ENCODE peak calls at places on chromosomes 12 and 14, in four cellular contexts. One of them, this sample, is unnamed. For H3F3A, the result is how much of the 10 kb centered on the place peaks cover.

GRCh38 chr12:57771271-57771872 is 533 bp downstream of the METTL1 start:
- DNase-seq in neural progenitor cell: peak
- DNase-seq in PC-9: peak
- DNase-seq in GM23248: peak
- DNase-seq in this sample: peak

GRCh38 chr12:132560831-132561783 is 49.3 kb downstream of the LRCOL1 start:
- DNase-seq in neural progenitor cell: peak
- DNase-seq in PC-9: peak
- DNase-seq in GM23248: peak
- DNase-seq in this sample: peak

GRCh38 chr12:105053116-105053572 is 31.1 kb downstream of the ALDH1L2 start:
- DNase-seq in neural progenitor cell: peak
- DNase-seq in PC-9: peak
- DNase-seq in GM23248: peak
- DNase-seq in this sample: peak

GRCh38 chr12:12441891-12442461 is 85.1 kb downstream of the BORCS5 start:
- DNase-seq in neural progenitor cell: no peak
- DNase-seq in PC-9: no peak
- DNase-seq in GM23248: no peak
- DNase-seq in this sample: no peak

GRCh38 chr14:34971801-34972200 is 11.0 kb upstream of the SRP54 start:
- DNase-seq in neural progenitor cell: no peak
- DNase-seq in PC-9: no peak
- DNase-seq in GM23248: no peak
- DNase-seq in this sample: no peak

GRCh38 chr12:49803693-49804450 is 24.3 kb downstream of the NCKAP5L start:
- DNase-seq in neural progenitor cell: no peak
- DNase-seq in PC-9: no peak
- DNase-seq in GM23248: no peak
- DNase-seq in this sample: no peak

GRCh38 chr12:129551441-129551840 is 352.4 kb downstream of the TMEM132D start:
- DNase-seq in neural progenitor cell: no peak
- DNase-seq in PC-9: no peak
- DNase-seq in GM23248: no peak
- DNase-seq in this sample: no peak

GRCh38 chr12:114499338-114499737 is 93.4 kb upstream of the TBX5 start:
- DNase-seq in neural progenitor cell: no peak
- DNase-seq in PC-9: no peak
- DNase-seq in GM23248: peak
- DNase-seq in this sample: no peak

GRCh38 chr14:98682031-98682430 is 590.0 kb downstream of the BCL11B start:
- DNase-seq in neural progenitor cell: no peak
- DNase-seq in PC-9: no peak
- DNase-seq in GM23248: no peak
- DNase-seq in this sample: no peak

GRCh38 chr12:122835693-122836026 is 403 bp downstream of the HIP1R start:
- DNase-seq in neural progenitor cell: no peak
- DNase-seq in PC-9: no peak
- DNase-seq in GM23248: no peak
- DNase-seq in this sample: peak

DNA sequence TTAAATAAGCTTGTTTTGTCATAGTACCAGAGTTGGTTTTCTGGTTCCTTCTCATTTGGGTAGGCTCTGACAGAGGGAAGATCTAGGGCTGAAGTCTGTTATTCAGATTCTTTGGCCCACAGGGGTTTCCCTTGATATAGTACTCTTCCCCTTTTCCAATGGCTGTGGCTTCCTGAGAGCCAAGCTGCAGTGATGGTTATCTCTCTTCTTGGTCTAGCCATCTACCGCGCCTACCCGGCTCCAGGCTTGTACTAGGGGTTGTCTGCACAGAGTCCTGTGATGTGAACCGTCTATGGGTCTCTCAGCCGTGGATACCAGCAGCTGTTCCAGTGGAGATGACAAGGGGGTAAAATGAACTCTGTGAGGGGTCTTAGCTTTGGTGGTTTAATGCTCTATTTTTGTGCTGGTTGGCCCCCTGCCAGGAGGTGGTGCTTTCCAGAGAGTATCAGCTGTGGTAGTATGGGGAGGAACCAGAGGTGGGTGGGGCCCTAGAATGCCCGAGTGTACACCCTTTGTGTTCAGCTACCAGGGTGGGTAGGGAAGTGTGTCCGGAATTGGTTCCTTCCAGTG is 209.7 kb downstream of the GPHN start:
- DNase-seq in neural progenitor cell: no peak
- DNase-seq in PC-9: no peak
- DNase-seq in GM23248: no peak
- DNase-seq in this sample: no peak
- H3F3A ChIP-seq in neural progenitor cell: under half
- H3F3A ChIP-seq in PC-9: under half
- H3F3A ChIP-seq in GM23248: under half
- H3F3A ChIP-seq in this sample: under half

GRCh38 chr14:28759658-28760313 is 6.8 kb upstream of the FOXG1 start:
- DNase-seq in neural progenitor cell: peak
- DNase-seq in PC-9: no peak
- DNase-seq in GM23248: no peak
- DNase-seq in this sample: no peak
- TF ChIP-seq EZH2 in neural progenitor cell: peak
- TF ChIP-seq EZH2 in PC-9: no peak
- TF ChIP-seq EZH2 in GM23248: no peak
- TF ChIP-seq EZH2 in this sample: no peak

DNA sequence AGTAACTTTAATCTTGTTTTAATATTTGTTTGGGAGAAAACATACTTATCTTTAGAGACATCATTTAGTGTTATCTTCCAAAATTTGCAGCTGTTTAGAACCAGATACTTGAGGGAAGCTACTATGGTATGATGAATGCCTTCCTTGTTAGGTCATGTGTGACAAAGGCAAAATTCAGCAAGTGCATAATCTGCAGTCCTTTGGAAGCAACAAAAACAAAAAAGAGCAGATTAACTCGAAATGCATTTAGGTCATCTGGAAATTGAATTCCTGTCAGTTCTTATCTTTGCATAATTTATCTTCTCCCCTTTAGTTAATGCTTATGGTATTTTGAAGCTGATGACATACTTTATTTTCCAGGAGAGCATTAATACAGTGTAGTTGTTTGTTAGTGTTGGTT is 3.5 kb downstream of the FBXO34 start:
- DNase-seq in neural progenitor cell: no peak
- DNase-seq in PC-9: no peak
- DNase-seq in GM23248: peak
- DNase-seq in this sample: no peak
- H3K27ac ChIP-seq in neural progenitor cell: no peak
- H3K27ac ChIP-seq in PC-9: no peak
- H3K27ac ChIP-seq in GM23248: no peak
- H3K27ac ChIP-seq in this sample: no peak

DNA sequence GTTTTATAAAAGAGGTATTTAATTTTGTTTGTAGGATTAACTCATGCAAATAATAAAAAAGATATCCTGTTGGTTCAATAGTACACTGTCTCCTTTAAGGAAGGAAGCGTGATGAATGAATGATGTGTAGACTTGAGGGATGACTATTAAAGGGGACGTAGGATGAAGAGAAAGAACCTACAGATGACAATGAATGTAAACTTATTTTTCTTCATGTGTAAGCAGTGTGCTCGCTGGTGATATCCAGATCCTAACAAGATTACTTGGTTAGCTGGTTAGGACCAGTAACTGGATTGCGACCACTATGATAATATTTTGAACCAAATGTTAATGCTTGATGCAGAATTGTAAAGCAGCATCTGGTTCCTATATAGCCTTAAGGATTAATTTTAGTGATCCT is 2.6 kb downstream of the ARF6 start:
- DNase-seq in neural progenitor cell: no peak
- DNase-seq in PC-9: no peak
- DNase-seq in GM23248: peak
- DNase-seq in this sample: no peak
- H3F3A ChIP-seq in neural progenitor cell: under half
- H3F3A ChIP-seq in PC-9: under half
- H3F3A ChIP-seq in GM23248: half or more
- H3F3A ChIP-seq in this sample: under half

DNA sequence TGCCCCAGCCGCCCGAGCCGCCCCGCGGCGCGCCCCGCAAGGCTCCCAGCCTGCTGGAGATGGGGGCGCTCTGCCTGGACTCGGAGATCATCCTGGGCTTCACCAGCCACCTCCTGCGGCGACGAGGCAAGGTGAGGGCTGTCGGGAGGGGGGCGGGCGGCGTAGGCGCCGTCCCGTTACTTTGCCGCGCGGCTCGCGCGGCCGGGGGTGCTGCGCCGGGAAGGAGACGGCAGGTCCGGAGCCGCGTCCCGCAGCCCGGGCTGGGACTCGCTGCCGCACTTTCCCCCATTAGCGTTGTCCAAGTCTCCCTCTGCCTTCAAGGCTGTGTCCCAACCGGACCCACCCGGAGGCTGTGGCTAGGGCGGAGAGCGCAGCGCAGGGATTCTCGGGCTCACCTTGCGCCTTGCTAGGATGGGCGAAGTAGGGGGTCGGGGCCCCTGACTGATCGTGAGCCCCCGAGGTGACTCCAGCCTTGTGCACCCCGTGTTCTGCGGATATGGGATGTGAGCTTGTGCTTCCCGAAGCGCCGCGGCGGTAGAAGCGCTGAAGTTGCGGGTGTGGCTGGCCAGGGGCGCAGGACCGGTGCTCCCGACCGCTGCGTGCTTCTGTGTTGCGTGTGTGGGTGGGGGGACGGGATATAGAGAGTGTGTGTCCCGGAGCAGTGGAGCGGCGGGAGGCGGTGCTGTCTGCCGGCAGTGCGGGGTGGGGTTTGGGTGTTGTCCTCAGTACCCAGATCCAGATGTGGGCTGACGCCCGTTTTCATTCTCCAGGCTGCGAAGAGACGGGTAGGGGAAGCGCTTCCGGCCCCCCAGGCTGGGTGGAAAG is 1.7 kb upstream of the KIF26A start:
- DNase-seq in neural progenitor cell: peak
- DNase-seq in PC-9: no peak
- DNase-seq in GM23248: no peak
- DNase-seq in this sample: no peak
- TF ChIP-seq EZH2 in neural progenitor cell: peak
- TF ChIP-seq EZH2 in PC-9: no peak
- TF ChIP-seq EZH2 in GM23248: peak
- TF ChIP-seq EZH2 in this sample: no peak

DNA sequence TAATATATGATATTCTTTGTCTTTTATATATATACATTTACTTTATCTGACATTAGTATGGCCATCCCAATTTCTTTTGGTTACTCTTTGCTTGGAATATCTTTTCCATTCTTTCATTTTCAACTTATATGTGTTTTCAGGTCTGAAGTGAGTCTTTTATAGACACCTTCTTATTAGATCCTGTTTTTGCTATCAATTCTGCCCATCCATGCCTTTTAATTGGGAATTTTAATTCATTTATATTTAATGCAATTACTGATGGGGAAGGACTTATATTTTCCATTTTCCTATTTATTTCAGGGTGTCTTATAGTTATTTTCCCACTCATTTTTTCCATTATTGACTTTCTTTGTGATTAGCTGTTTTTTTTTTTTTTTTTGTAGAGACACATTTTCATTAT is 43.4 kb downstream of the GABARAPL1 start:
- DNase-seq in neural progenitor cell: no peak
- DNase-seq in PC-9: no peak
- DNase-seq in GM23248: no peak
- DNase-seq in this sample: no peak
- H3K27ac ChIP-seq in neural progenitor cell: no peak
- H3K27ac ChIP-seq in PC-9: no peak
- H3K27ac ChIP-seq in GM23248: no peak
- H3K27ac ChIP-seq in this sample: no peak